ENCODE peak calls at places on chromosomes 5 and 9, in six cellular contexts. T is foreskin fibroblast, P is tibial artery, C is hepatocyte, B is WERI-Rb-1, H is BE2C. J is an unnamed sample.

GRCh38 chr9:706606-707451 is 134.7 kb upstream of the DMRT1 start:
- DNase-seq in T (peak; percentile 65), P (peak; percentile 84), C (peak; percentile 74), B (no peak), H (peak; percentile 8), J (peak; percentile 53)

GRCh38 chr5:96968614-96969013 is 32.7 kb downstream of the LNPEP start:
- DNase-seq in T (no peak), P (no peak), C (peak; percentile 16), B (peak; percentile 18), H (no peak), J (no peak)

GRCh38 chr5:158233735-158234322 is 374.9 kb upstream of the CLINT1 start:
- DNase-seq in T (no peak), P (no peak), C (no peak), B (no peak), H (no peak), J (no peak)

GRCh38 chr5:42423285-42424152 is at the start of gene GHR:
- DNase-seq in T (peak; percentile 89), P (peak; percentile 89), C (peak; percentile 93), B (peak; percentile 75), H (peak; percentile 84), J (peak; percentile 69)

GRCh38 chr9:126327750-126328120 is 1.1 kb downstream of the MVB12B start:
- DNase-seq in T (no peak), P (no peak), C (no peak), B (peak; percentile 73), H (no peak), J (no peak)

GRCh38 chr9:20512106-20512505 is 110.2 kb downstream of the MLLT3 start:
- DNase-seq in T (peak; percentile 42), P (no peak), C (no peak), B (no peak), H (no peak), J (no peak)

GRCh38 chr5:61139094-61139873 is 23.0 kb downstream of the SMIM15 start:
- DNase-seq in T (no peak), P (no peak), C (no peak), B (no peak), H (peak; percentile 35), J (no peak)

GRCh38 chr9:76562511-76562911 is 103.5 kb downstream of the GCNT1 start:
- DNase-seq in T (peak; percentile 64), P (no peak), C (peak; percentile 37), B (no peak), H (no peak), J (no peak)

GRCh38 chr5:145941677-145942130 is 5.3 kb downstream of the SH3RF2 start:
- DNase-seq in T (peak; percentile 27), P (no peak), C (no peak), B (no peak), H (no peak), J (no peak)

GRCh38 chr9:68507098-68507795 is 33.4 kb downstream of the TMEM252 start:
- DNase-seq in T (no peak), P (no peak), C (peak; percentile 46), B (no peak), H (no peak), J (no peak)

GRCh38 chr9:136881691-136882108 is 4.6 kb upstream of the TRAF2 start:
- DNase-seq in T (no peak), P (no peak), C (peak; percentile 82), B (no peak), H (no peak), J (no peak)

GRCh38 chr5:103228056-103228455 is 30.5 kb upstream of the MACIR start:
- DNase-seq in T (no peak), P (no peak), C (no peak), B (no peak), H (no peak), J (no peak)

GRCh38 chr5:151520294-151520693 is 70.8 kb downstream of the FAT2 start:
- DNase-seq in T (no peak), P (no peak), C (no peak), B (no peak), H (no peak), J (no peak)

GRCh38 chr5:24591426-24591825 is 53.4 kb downstream of the CDH10 start:
- DNase-seq in T (no peak), P (no peak), C (no peak), B (no peak), H (peak; percentile 28), J (no peak)

GRCh38 chr5:14206028-14206725 is 63.0 kb downstream of the TRIO start:
- DNase-seq in T (no peak), P (no peak), C (no peak), B (no peak), H (no peak), J (no peak)

GRCh38 chr5:74946471-74946870 is 80.3 kb upstream of the FAM169A start:
- DNase-seq in T (no peak), P (no peak), C (no peak), B (no peak), H (no peak), J (no peak)

DNA sequence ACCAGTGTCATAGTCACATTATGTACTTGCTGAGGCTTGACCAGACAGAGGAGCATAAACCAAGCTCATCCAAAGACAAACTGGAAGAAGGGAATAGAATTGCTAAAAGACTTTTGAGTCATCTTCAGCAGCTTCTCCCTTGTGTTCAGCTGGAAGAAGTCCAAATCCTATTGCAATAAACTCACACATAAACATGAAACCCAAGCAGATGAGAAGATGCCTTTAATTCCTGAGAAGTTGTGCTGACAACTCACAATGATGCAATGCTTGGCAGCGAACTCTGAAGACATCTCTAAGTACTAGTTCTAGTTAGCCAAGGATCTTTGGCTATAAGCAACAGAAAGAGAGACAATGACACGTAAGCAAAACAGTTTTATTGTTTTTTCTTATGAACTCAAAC is 642.1 kb downstream of the KCTD16 start:
- DNase-seq in T (peak; percentile 35), P (peak; percentile 79), C (peak; percentile 65), B (no peak), H (no peak), J (no peak)
- H3K4me3 ChIP-seq in T (no peak overlapping the region), P (no peak overlapping the region), C (no peak overlapping the region), B (no peak overlapping the region), H (no peak overlapping the region), J (no peak overlapping the region)

DNA sequence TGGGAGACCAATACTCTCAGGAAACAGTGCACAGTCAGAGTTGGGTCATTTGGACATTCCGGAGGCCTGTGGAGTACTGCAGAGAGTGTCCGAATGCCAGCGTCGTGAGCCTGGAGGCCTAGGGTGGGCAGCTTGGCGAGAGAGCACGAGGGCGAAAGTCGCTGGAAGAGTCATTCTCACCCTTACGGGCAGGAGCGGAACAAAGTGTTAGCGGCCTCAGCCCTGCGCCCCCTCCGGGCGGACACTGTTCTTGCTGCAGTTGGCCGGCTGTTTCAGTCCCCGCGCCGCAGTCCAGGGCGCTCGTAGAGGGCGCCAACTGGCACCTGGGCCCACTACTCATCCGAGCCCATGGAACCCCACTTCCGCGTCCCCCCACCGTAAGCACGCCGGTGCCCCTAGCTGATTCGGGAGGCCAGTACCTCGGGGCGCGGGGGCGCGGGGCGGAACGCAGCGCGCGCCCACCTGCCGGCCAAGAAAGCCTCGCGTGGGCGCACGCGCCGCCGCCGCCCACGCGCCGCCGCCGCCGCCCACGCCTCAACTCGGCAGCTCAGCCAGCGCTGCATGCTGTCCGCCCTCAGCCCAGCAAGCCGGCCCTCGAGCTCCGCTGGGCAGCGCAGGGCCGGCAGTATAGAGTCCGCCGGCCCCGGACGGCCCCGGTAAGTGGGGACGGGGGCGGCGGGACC is 99.7 kb upstream of the CCL21 start:
- DNase-seq in T (no peak), P (no peak), C (peak; percentile 37), B (no peak), H (no peak), J (no peak)
- TF ChIP-seq CTCF in T (peak; percentile 32), P (no peak), C (peak; percentile 32), B (no peak), H (peak; percentile 5), J (peak; percentile 15)

DNA sequence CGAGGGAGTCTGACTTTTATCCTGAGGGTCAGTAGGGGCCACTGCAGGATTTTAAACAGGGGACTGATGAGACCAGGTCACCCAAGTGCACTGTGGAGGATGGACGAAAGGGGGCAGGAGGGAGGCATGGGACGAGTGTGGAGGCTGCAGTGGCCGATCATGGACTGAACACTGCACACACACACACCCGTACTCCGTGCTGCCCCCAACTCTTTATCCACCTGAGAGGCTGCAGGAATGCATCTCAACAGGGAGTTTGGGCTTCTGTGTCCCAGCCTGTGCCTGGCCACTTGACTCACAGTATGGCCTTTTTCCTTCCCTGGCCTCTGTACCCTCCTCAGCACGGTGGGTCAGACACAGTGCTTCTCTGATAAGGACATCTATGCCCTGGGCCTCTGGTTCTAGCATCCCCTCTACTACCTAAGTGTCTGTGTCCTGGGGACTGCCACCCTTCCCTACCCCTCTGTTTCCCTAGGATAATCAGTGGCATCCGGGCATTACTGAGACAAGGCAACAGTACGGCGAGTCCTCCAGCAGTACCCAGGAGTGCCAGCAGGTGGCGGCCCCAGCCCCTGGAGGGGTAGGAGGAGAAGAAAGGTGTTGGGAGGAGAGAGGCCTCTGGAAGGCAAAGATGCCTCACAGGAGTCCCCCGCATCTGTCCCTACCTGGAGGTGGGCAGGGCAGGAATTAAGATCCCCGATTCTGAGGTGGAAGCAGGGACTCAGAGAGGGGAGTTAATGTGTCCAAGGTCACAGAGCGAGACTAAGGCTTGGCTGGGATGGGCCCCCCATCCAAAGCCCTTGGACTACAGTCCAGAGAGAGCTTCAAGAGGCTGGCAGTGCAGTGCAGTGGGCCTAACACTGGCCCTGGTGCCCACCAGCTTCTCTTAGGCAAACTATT is 5.1 kb upstream of the CDX1 start:
- DNase-seq in T (no peak), P (peak; percentile 88), C (peak; percentile 90), B (peak; percentile 92), H (peak; percentile 90), J (peak; percentile 69)
- H3K4me3 ChIP-seq in T (no peak overlapping the region), P (no peak overlapping the region), C (no peak overlapping the region), B (peak overlapping the region; percentile 36), H (no peak overlapping the region), J (no peak overlapping the region)

GRCh38 chr9:132773093-132773492 is 102.8 kb downstream of the GTF3C4 start:
- DNase-seq in T (no peak), P (no peak), C (no peak), B (no peak), H (no peak), J (peak; percentile 3)

GRCh38 chr9:132773764-132774339 is 103.6 kb downstream of the GTF3C4 start:
- DNase-seq in T (no peak), P (no peak), C (no peak), B (no peak), H (no peak), J (no peak)

GRCh38 chr9:132768932-132769894 is 98.9 kb downstream of the GTF3C4 start:
- DNase-seq in T (peak; percentile 29), P (peak; percentile 61), C (peak; percentile 58), B (no peak), H (peak; percentile 31), J (no peak)

GRCh38 chr9:132770775-132771310 is 100.6 kb downstream of the GTF3C4 start:
- DNase-seq in T (no peak), P (no peak), C (no peak), B (no peak), H (no peak), J (peak; percentile 7)

DNA sequence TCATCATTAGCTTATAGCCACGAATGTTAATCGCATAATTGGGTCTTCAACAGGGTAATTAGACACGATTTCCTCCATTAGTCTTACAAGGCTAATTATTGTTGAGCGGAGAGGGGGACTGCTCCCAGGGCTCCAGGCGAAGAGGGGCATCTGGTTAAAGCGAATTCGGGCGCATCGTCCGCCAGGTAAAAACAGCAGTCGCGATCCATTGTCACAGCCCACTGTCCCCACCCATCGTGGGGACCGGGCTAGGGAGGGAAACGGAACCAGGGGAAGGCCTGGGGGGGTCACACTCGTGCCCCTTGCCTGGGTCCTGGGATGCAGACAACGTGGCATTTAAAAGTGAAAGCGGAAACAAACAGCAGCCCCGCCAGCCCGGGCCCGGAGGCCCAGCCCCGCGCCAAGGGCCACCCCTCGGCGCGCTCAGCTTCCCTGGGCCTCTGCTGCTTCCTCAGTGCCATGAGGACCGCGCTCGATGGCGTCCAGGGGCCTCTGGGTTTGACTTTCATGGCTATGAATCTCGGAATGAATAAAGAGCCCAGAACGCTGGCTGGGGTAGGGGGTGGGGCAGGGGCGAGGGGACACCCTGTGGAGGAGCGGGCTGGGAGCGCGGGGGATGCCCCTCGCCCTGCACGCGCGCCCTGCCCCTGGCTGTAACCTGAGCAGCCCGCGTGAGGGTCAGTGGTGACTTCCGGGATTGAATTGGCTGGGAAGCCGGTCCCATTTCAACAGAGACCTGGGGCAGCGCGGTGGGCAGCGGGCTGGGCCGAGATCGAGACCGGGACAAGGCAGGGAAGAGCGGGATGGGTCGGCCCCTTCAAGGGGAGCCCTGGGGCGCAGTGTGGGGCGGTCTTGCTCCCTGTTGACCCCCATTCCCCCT is 99.9 kb downstream of the GTF3C4 start:
- DNase-seq in T (peak; percentile 45), P (peak; percentile 66), C (peak; percentile 80), B (no peak), H (no peak), J (peak; percentile 22)
- TF ChIP-seq CTCF in T (no peak), P (no peak), C (no peak), B (no peak), H (no peak), J (no peak)

J was measured in dorsolateral prefrontal cortex.